ENCODE peak calls at places on chromosomes 12 and 14, in nine cellular contexts. F is CD14-positive monocyte; O is iPS DF 19.7; K is stimulated activated CD8-positive, alpha-beta memory T cell treated with anti-CD3 and anti-CD28 coated beads, Interleukin-4, amount 100 ng/mL, for 24 hours; L is MV-4-11; V is NCI-H774; H is fibroblast of lung; M is AG08395; B is mammary epithelial cell. I is an unnamed sample.

GRCh38 chr12:45726594-45727300 is 2.8 kb upstream of the ARID2 start:
- DNase-seq in M (peak; percentile 55), V (no peak), K (peak; percentile 5), F (peak; percentile 53), B (peak; percentile 39), O (no peak), H (peak; percentile 46), L (no peak), I (no peak)

GRCh38 chr12:132393991-132394949 is 64.9 kb upstream of the GALNT9 start:
- DNase-seq in L (peak; percentile 69), K (no peak), F (peak; percentile 52), V (no peak), O (no peak), B (no peak), H (no peak), M (no peak), I (no peak)

GRCh38 chr12:5102261-5102789 is 58.6 kb downstream of the KCNA5 start:
- DNase-seq in K (no peak), F (no peak), L (no peak), O (no peak), M (peak; percentile 77), H (peak; percentile 78), V (no peak), B (peak; percentile 15), I (no peak)

GRCh38 chr12:114407566-114408411 is 1.8 kb upstream of the TBX5 start:
- DNase-seq in L (no peak), V (no peak), H (no peak), K (no peak), B (no peak), O (no peak), F (no peak), M (no peak), I (no peak)

GRCh38 chr12:105982022-105982421 is 156.7 kb downstream of the NUAK1 start:
- DNase-seq in F (no peak), O (no peak), V (peak; percentile 61), L (no peak), K (no peak), H (no peak), B (no peak), M (no peak), I (no peak)

GRCh38 chr12:4250691-4251090 is 22.9 kb upstream of the CCND2 start:
- DNase-seq in K (no peak), L (no peak), M (no peak), B (no peak), F (no peak), V (no peak), O (no peak), H (no peak), I (no peak)

GRCh38 chr12:46938071-46938678 is 112.4 kb upstream of the SLC38A4 start:
- DNase-seq in F (no peak), L (no peak), V (no peak), K (no peak), O (no peak), M (no peak), B (peak; percentile 73), H (peak; percentile 52), I (peak; percentile 63)

GRCh38 chr12:91804533-91804932 is 341.1 kb downstream of the BTG1 start:
- DNase-seq in L (no peak), M (no peak), H (peak; percentile 61), B (peak; percentile 93), F (no peak), V (no peak), O (no peak), K (no peak), I (peak; percentile 32)

GRCh38 chr14:94044476-94045091 is 18.4 kb downstream of the OTUB2 start:
- DNase-seq in F (peak; percentile 22), K (no peak), O (no peak), M (no peak), V (no peak), H (no peak), L (no peak), B (no peak), I (no peak)

GRCh38 chr14:71600309-71600708 is 331.9 kb upstream of the RGS6 start:
- DNase-seq in V (no peak), B (no peak), K (no peak), F (no peak), O (no peak), L (no peak), M (no peak), H (no peak), I (no peak)

GRCh38 chr12:127245437-127245836 is 1021.5 kb upstream of the TMEM132C start:
- DNase-seq in O (no peak), F (no peak), H (peak; percentile 69), B (peak; percentile 77), M (peak; percentile 43), V (no peak), L (no peak), K (no peak), I (peak; percentile 42)

GRCh38 chr14:103538291-103539055 is 9.5 kb downstream of the TRMT61A start:
- DNase-seq in F (no peak), M (no peak), L (no peak), B (no peak), V (no peak), O (no peak), K (no peak), H (no peak), I (no peak)

GRCh38 chr12:69701821-69702220 is 2.7 kb upstream of the BEST3 start:
- DNase-seq in H (no peak), L (no peak), K (no peak), V (peak; percentile 78), B (no peak), O (no peak), F (no peak), M (no peak), I (no peak)

GRCh38 chr12:101773560-101774206 is 34.4 kb upstream of the SYCP3 start:
- DNase-seq in O (peak; percentile 28), F (peak; percentile 69), V (peak; percentile 35), L (peak; percentile 79), H (peak; percentile 48), K (peak; percentile 43), M (peak; percentile 79), B (peak; percentile 57), I (peak; percentile 48)

GRCh38 chr14:74216671-74217070 is 22.6 kb upstream of the VSX2 start:
- DNase-seq in M (no peak), O (no peak), V (no peak), F (no peak), K (no peak), L (no peak), H (no peak), B (no peak), I (no peak)

GRCh38 chr12:51393676-51394545 is 2.7 kb upstream of the GALNT6 start:
- DNase-seq in B (peak; percentile 42), K (peak; percentile 37), O (no peak), V (no peak), L (peak; percentile 45), F (peak; percentile 85), H (peak; percentile 95), M (peak; percentile 90), I (peak; percentile 93)

GRCh38 chr12:71038960-71039359 is 118.4 kb upstream of the PTPRR start:
- DNase-seq in V (no peak), K (no peak), M (no peak), F (no peak), H (no peak), B (no peak), L (no peak), O (no peak), I (no peak)

GRCh38 chr12:96108321-96108720 is 72.9 kb upstream of the LTA4H start:
- DNase-seq in K (no peak), M (no peak), F (peak; percentile 72), H (peak; percentile 4), V (no peak), L (peak; percentile 64), B (no peak), O (no peak), I (no peak)

GRCh38 chr12:122081108-122081696 is 2.6 kb downstream of the MLXIP start:
- DNase-seq in B (peak; percentile 90), H (peak; percentile 62), O (no peak), M (no peak), L (peak; percentile 36), V (no peak), K (no peak), F (no peak), I (peak; percentile 78)

GRCh38 chr14:92463141-92463540 is 50.4 kb upstream of the RIN3 start:
- DNase-seq in H (no peak), L (peak; percentile 16), O (no peak), M (no peak), F (no peak), V (no peak), K (no peak), B (no peak), I (no peak)

GRCh38 chr12:65787056-65787855 is 37.0 kb upstream of the HMGA2 start:
- DNase-seq in H (no peak), V (no peak), L (no peak), F (no peak), B (no peak), M (no peak), O (no peak), K (no peak), I (no peak)

GRCh38 chr12:116881325-116881866 is at the start of gene HRK:
- DNase-seq in L (no peak), O (no peak), H (no peak), K (no peak), M (no peak), B (no peak), V (no peak), F (no peak), I (no peak)

GRCh38 chr14:89352976-89353817 is 63.8 kb downstream of the FOXN3 start:
- DNase-seq in H (no peak), L (no peak), V (no peak), M (no peak), B (no peak), K (no peak), O (no peak), F (no peak), I (no peak)

GRCh38 chr14:58327019-58327418 is 28.7 kb downstream of the ARID4A start:
- DNase-seq in F (no peak), H (no peak), O (no peak), B (no peak), K (no peak), L (no peak), M (no peak), V (no peak), I (no peak)

GRCh38 chr14:23910081-23910875 is 43.3 kb upstream of the DHRS4 start:
- DNase-seq in M (peak; percentile 87), B (peak; percentile 53), F (no peak), V (no peak), L (no peak), H (peak; percentile 23), K (no peak), O (peak; percentile 88), I (peak; percentile 42)